ENCODE peak calls at places on chromosomes 12 and 14, in six cellular contexts. K is Peyer's patch, W is AG04450, F is GM10248, I is Calu3, V is stomach. T is an unnamed sample.

GRCh38 chr12:52522346-52523011 is 2.3 kb upstream of the KRT5 start:
- DNase-seq in V (no peak), W (no peak), I (no peak), K (peak; percentile 34), F (no peak), T (peak; percentile 7)

GRCh38 chr12:78887008-78887407 is 22.4 kb downstream of the SYT1 start:
- DNase-seq in K (no peak), F (no peak), I (peak; percentile 33), W (no peak), V (no peak), T (no peak)

GRCh38 chr14:51081209-51081608 is 13.7 kb downstream of the TRIM9 start:
- DNase-seq in K (no peak), F (no peak), I (no peak), W (no peak), V (no peak), T (no peak)

GRCh38 chr12:78530065-78530765 is 334.4 kb upstream of the SYT1 start:
- DNase-seq in V (no peak), K (no peak), F (no peak), I (no peak), W (peak; percentile 10), T (no peak)

GRCh38 chr14:94213021-94213420 is 38.9 kb downstream of the PPP4R4 start:
- DNase-seq in K (no peak), I (no peak), F (no peak), W (no peak), V (no peak), T (no peak)

GRCh38 chr14:90999299-90999698 is 61.1 kb downstream of the RPS6KA5 start:
- DNase-seq in F (no peak), V (no peak), I (no peak), K (no peak), W (no peak), T (no peak)

GRCh38 chr12:41684997-41685396 is 459.7 kb downstream of the GXYLT1 start:
- DNase-seq in F (no peak), K (no peak), W (no peak), V (no peak), I (no peak), T (no peak)

GRCh38 chr12:32921397-32921796 is 24.8 kb upstream of the PKP2 start:
- DNase-seq in K (no peak), W (no peak), V (no peak), I (no peak), F (no peak), T (no peak)

GRCh38 chr12:116856729-116857128 is 24.5 kb downstream of the HRK start:
- DNase-seq in I (no peak), W (no peak), K (no peak), V (no peak), F (no peak), T (no peak)

GRCh38 chr12:108117902-108118301 is 11.2 kb upstream of the WSCD2 start:
- DNase-seq in I (no peak), K (no peak), V (no peak), F (no peak), W (no peak), T (no peak)

GRCh38 chr14:73833024-73833423 is 18.6 kb upstream of the PTGR2 start:
- DNase-seq in I (no peak), K (no peak), V (no peak), W (no peak), F (no peak), T (no peak)

GRCh38 chr12:44015333-44015941 is 179.6 kb downstream of the TMEM117 start:
- DNase-seq in I (peak; percentile 1), W (peak; percentile 8), V (no peak), F (peak; percentile 21), K (no peak), T (no peak)

GRCh38 chr14:96083667-96084320 is 44.6 kb downstream of the C14orf132 start:
- DNase-seq in W (no peak), V (peak; percentile 76), I (peak; percentile 60), F (no peak), K (peak; percentile 27), T (no peak)

GRCh38 chr14:36268957-36269734 is 51.3 kb downstream of the MBIP start:
- DNase-seq in K (no peak), V (no peak), I (no peak), F (no peak), W (no peak), T (no peak)

GRCh38 chr14:98984719-98985041 is 287.3 kb downstream of the BCL11B start:
- DNase-seq in V (peak; percentile 34), W (no peak), K (peak; percentile 84), I (no peak), F (no peak), T (no peak)

GRCh38 chr12:31362115-31362758 is 36.3 kb upstream of the SINHCAF start:
- DNase-seq in V (no peak), W (no peak), K (peak; percentile 50), I (peak; percentile 30), F (no peak), T (peak; percentile 17)

GRCh38 chr12:109737111-109737510 is 23.5 kb downstream of the FAM222A start:
- DNase-seq in K (peak; percentile 22), V (peak; percentile 23), F (no peak), W (no peak), I (no peak), T (no peak)

GRCh38 chr12:117188961-117189724 is 1.1 kb downstream of the FBXO21 start:
- DNase-seq in I (no peak), V (no peak), F (no peak), K (no peak), W (peak; percentile 20), T (no peak)

GRCh38 chr12:81209001-81209400 is 131.1 kb downstream of the ACSS3 start:
- DNase-seq in V (no peak), I (no peak), K (no peak), W (no peak), F (no peak), T (no peak)

GRCh38 chr12:4027412-4027811 is 154.2 kb upstream of the PARP11 start:
- DNase-seq in W (no peak), V (no peak), K (peak; percentile 66), I (no peak), F (no peak), T (no peak)

GRCh38 chr14:85191986-85192385 is 338.0 kb upstream of the FLRT2 start:
- DNase-seq in F (no peak), K (no peak), V (no peak), I (no peak), W (no peak), T (no peak)

GRCh38 chr12:92248977-92249376 is 103.3 kb upstream of the BTG1 start:
- DNase-seq in K (no peak), W (no peak), V (no peak), I (no peak), F (no peak), T (no peak)

GRCh38 chr12:92242917-92243316 is 97.3 kb upstream of the BTG1 start:
- DNase-seq in I (no peak), V (no peak), W (peak; percentile 67), F (no peak), K (no peak), T (no peak)

DNA sequence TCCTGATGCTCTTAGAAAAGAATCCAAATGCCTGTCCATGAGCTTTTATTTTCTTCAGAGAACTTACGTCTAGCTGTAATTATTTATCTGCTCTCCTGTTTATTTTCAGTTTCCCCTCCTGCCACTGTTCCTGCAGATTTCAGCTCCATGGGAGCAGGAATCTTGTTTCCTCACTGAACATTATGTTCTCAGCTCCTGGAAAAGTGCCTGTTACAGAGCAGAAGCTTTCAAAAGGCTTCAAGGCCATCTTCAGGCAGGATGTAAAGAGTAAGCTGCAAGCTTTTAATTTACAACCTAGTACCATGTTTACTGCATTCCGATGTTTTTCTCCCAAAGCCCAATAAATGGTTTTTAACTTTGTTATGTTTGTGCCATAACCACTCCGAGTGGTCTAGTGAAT is 98.4 kb upstream of the BTG1 start:
- DNase-seq in V (no peak), K (no peak), I (no peak), W (no peak), F (no peak), T (no peak)
- TF ChIP-seq CTCF in V (no peak), K (peak; percentile 4), I (no peak), W (no peak), F (no peak), T (no peak)

DNA sequence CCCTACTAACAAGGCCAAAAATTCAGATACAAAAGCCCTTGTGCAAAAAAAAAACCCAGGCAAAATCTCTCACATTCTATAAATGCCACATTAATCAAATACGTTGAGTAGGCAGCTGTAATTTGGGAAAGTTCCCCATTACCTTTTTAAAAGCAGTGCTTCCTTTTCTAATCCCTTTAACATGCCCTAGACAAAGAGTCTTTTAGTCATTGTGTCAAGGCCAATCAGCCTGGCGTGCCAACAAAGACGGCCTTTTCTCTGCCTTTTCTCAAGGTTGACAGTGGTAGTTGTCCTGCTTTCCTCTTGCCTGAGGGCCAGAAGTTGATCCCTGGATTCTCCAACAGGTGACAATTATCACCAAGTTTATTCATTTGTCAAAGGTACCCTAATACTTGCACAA is 62.5 kb upstream of the METAP2 start:
- DNase-seq in K (no peak), W (no peak), V (no peak), F (no peak), I (no peak), T (no peak)
- TF ChIP-seq CTCF in K (no peak), W (no peak), V (no peak), F (no peak), I (no peak), T (no peak)

DNA sequence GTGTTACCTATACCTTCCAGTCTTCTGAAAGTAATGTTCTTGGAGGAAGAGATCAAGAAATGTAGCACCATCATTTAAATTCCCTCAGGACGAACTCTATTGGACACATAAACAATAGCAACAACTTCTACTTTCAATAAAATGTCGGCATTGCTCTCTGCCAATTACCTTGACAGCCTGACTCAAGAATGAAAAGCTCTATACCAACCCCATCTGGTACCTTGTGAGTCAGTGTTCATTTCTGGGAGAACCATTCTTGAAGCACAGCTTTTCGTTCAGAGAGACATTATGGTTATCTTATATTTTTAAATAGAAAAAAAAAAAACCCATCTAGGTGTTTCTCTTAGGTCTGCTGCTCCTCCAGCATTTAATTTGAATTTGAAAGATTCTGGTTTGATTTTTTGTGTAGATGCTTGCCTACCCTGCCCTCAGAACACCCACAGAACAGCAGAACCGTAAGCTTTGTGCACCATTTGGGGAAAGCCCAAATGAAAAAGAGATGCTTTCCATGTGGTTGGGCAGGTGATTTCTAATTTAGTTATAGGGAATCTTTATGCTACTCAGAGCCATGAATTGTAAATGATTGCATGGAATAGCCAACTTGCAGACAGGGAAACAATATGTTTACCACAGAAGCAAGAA is 156.0 kb downstream of the SAMD4A start:
- DNase-seq in V (no peak), K (no peak), F (peak; percentile 29), W (no peak), I (peak; percentile 20), T (no peak)
- TF ChIP-seq CTCF in V (no peak), K (peak; percentile 11), F (peak; percentile 69), W (no peak), I (no peak), T (no peak)

DNA sequence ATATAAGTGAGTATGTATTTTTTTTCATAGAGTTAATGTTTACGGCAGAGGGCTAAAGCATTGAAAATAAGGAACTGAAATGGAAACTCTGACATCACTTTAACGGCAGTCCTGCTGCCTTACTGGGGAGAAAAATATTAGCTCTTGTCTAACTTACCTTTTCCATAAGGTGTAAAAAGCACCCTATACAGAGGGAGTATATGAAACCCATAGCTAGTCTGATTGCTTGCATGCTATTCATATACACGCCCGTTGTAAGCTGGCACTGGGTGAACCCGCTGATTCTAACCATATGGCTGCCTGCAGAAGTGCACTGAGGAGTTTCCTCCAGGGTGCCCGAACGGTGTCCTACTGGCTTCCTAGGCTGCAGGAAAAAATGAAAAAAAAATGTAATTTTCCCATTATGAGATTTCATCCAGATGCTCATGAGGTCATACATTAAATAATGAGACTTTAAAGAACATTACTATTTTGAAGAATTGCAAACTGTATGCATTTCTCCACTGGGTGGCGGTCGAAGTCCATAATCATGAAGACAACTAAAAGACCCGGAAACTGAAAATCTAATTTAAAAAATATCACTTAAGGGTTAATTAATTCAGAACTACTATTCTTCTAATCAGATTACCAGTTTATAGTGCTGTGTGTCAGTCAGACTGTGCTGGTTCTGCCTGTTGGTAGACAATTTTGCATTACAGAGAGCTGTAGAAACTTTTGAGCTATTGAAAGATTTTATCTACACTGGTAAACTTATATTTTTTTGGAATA is 144.7 kb downstream of the ALX1 start:
- DNase-seq in I (peak; percentile 51), V (peak; percentile 45), K (peak; percentile 63), W (no peak), F (peak; percentile 14), T (no peak)
- TF ChIP-seq CTCF in I (peak; percentile 56), V (no peak), K (peak; percentile 66), W (peak; percentile 49), F (peak; percentile 46), T (peak; percentile 62)

T was measured in natural killer cell.